ENCODE peak calls at places on chromosome 3, in seven cellular contexts. X is astrocyte of the spinal cord, T is sigmoid colon, Z is prostate gland, L is ovary, Q is A549, F is activated B cell treated with CpG ODN at 0.5 μM for 24 hours. B is an unnamed sample.

GRCh38 chr3:150309557-150309956 is 98.5 kb upstream of the TSC22D2 start:
- DNase-seq in Z (no peak), T (no peak), F (no peak), L (no peak), X (peak), Q (peak), B (no peak)

GRCh38 chr3:18033581-18033980 is 291.1 kb upstream of the TBC1D5 start:
- DNase-seq in T (no peak), F (no peak), L (no peak), Q (no peak), X (no peak), Z (no peak), B (no peak)

GRCh38 chr3:129389572-129389937 is 38.9 kb downstream of the EFCAB12 start:
- DNase-seq in Q (no peak), L (no peak), T (no peak), Z (no peak), X (no peak), F (no peak), B (no peak)

GRCh38 chr3:44685128-44685800 is 27.2 kb upstream of the ZNF502 start:
- DNase-seq in T (peak), L (peak), X (peak), Z (peak), F (peak), Q (no peak), B (no peak)

GRCh38 chr3:102354818-102355515 is 79.8 kb upstream of the ZPLD1 start:
- DNase-seq in Q (peak), T (no peak), Z (no peak), F (no peak), X (peak), L (no peak), B (peak)

GRCh38 chr3:169965562-169965961 is 1.0 kb upstream of the SEC62 start:
- DNase-seq in F (no peak), L (no peak), Z (no peak), T (no peak), X (no peak), Q (no peak), B (no peak)

GRCh38 chr3:139527287-139527686 is 12.3 kb downstream of the RBP1 start:
- DNase-seq in Z (no peak), X (no peak), F (no peak), Q (no peak), T (no peak), L (no peak), B (no peak)

GRCh38 chr3:40310690-40311089 is 1.2 kb downstream of the EIF1B start:
- DNase-seq in F (no peak), Q (no peak), X (peak), Z (no peak), T (no peak), L (no peak), B (no peak)

GRCh38 chr3:134126153-134126552 is 96.4 kb upstream of the SLCO2A1 start:
- DNase-seq in Q (no peak), F (no peak), T (no peak), Z (no peak), X (no peak), L (no peak), B (no peak)

GRCh38 chr3:117036259-117036799 is 326.8 kb downstream of the TUSC7 start:
- DNase-seq in L (no peak), X (peak), T (peak), F (no peak), Z (no peak), Q (no peak), B (no peak)

GRCh38 chr3:101195951-101196713 is 124.2 kb downstream of the IMPG2 start:
- DNase-seq in Q (peak), F (no peak), Z (peak), L (no peak), X (peak), T (no peak), B (peak)

GRCh38 chr3:126945171-126945721 is 37.7 kb upstream of the PLXNA1 start:
- DNase-seq in F (no peak), Q (no peak), L (no peak), X (no peak), Z (no peak), T (peak), B (no peak)

GRCh38 chr3:128286691-128287090 is 133.4 kb downstream of the EEFSEC start:
- DNase-seq in Z (no peak), X (no peak), Q (no peak), F (no peak), T (no peak), L (no peak), B (no peak)

GRCh38 chr3:158830391-158830790 is 28.5 kb downstream of the MFSD1 start:
- DNase-seq in Z (no peak), X (peak), T (no peak), Q (no peak), L (no peak), F (no peak), B (no peak)

GRCh38 chr3:113002676-113003075 is 11.9 kb downstream of the GTPBP8 start:
- DNase-seq in Q (no peak), Z (no peak), L (no peak), F (no peak), X (no peak), T (no peak), B (no peak)

GRCh38 chr3:49279376-49279775 is 2.3 kb upstream of the C3orf62 start:
- DNase-seq in X (no peak), T (no peak), Q (no peak), F (no peak), L (no peak), Z (peak), B (no peak)

GRCh38 chr3:175748087-175748732 is 889.1 kb downstream of the NAALADL2 start:
- DNase-seq in X (peak), Z (no peak), Q (no peak), L (no peak), F (no peak), T (no peak), B (no peak)

GRCh38 chr3:98259707-98260106 is 4.3 kb upstream of the OR5H6 start:
- DNase-seq in X (no peak), Q (peak), L (no peak), F (no peak), T (no peak), Z (no peak), B (peak)

DNA sequence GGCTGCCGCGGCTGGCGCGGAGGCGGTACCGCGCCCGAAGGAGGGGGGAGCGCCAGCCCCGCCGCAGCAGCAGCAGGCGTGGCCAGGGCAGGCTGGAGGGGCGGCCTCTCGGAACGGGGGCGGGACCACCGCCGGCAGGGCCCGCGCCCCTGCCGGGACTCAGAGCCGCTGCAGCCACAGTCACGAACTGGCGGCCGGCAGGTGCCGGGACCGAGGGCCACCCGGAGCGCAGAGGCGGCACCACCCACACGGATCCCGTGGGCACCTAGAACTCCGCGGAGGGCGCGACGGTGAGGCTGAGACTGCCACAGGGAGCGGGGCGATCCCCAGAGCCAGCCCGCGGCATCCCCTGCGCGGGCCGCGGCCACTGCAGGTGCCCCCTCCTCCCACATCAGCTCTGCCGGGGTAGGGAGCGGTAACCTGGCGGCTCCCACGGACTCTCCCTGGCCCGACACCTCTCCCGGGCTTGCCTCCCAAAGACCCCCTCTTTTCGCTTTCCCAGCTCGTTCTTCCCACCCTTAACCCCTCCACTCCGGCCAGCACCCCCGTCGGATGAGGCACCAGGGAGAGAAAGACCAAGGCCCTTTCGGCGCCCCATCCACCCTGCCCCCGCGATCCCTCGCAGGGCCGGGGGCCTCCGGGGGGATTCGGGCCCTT is at the start of gene VWA5B2:
- DNase-seq in Z (peak), X (peak), L (peak), T (no peak), Q (peak), F (peak), B (peak)
- TF ChIP-seq CTCF in Z (no peak), X (no peak), L (no peak), T (peak), Q (no peak), F (no peak), B (peak)

DNA sequence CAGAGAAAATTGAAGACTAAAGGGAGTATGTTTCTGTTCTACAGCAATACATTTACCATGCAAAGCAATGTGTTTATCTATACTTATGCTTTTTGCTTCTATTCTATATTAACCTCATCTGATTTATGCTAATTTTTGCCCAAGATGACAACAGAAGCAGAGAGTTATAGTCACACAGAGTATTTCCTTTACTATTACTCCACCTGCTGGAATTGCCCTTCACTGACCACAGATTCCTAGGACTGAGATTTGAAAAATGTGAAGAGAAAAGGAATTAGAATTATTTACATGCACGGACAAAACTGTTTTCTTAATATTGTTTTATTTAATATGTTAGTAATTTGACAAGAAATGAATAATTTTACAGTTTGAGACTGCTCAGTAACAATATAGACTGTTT is 745.6 kb downstream of the VGLL3 start:
- DNase-seq in F (no peak), X (no peak), Z (no peak), L (no peak), T (no peak), Q (no peak), B (no peak)
- TF ChIP-seq CTCF in F (no peak), X (peak), Z (no peak), L (no peak), T (peak), Q (peak), B (no peak)

GRCh38 chr3:192772495-192772894 is 45.2 kb upstream of the FGF12 start:
- DNase-seq in X (peak), Q (peak), Z (peak), F (no peak), L (no peak), T (no peak), B (peak)
- TF ChIP-seq CTCF in X (peak), Q (peak), Z (peak), F (no peak), L (no peak), T (no peak), B (peak)

GRCh38 chr3:28800203-28800602 is 451.6 kb upstream of the AZI2 start:
- DNase-seq in T (no peak), Z (no peak), X (no peak), L (no peak), Q (no peak), F (no peak), B (no peak)

GRCh38 chr3:28799084-28799483 is 450.5 kb upstream of the AZI2 start:
- DNase-seq in Q (peak), L (no peak), T (no peak), F (no peak), Z (no peak), X (no peak), B (no peak)
- TF ChIP-seq CTCF in Q (no peak), L (no peak), T (no peak), F (no peak), Z (no peak), X (no peak), B (no peak)

GRCh38 chr3:196315821-196316220 is 2.2 kb downstream of the DYNLT2B start:
- DNase-seq in T (no peak), L (no peak), F (no peak), X (no peak), Q (no peak), Z (no peak), B (no peak)

GRCh38 chr3:196321162-196321561 is 3.1 kb upstream of the DYNLT2B start:
- DNase-seq in T (no peak), L (no peak), F (no peak), X (no peak), Z (no peak), Q (no peak), B (no peak)

GRCh38 chr3:196320110-196320509 is 2.1 kb upstream of the DYNLT2B start:
- DNase-seq in Q (no peak), T (no peak), X (no peak), Z (no peak), F (no peak), L (no peak), B (no peak)

GRCh38 chr3:196314597-196314996 is 3.4 kb downstream of the DYNLT2B start:
- DNase-seq in X (no peak), L (no peak), T (no peak), Q (no peak), F (no peak), Z (no peak), B (no peak)

DNA sequence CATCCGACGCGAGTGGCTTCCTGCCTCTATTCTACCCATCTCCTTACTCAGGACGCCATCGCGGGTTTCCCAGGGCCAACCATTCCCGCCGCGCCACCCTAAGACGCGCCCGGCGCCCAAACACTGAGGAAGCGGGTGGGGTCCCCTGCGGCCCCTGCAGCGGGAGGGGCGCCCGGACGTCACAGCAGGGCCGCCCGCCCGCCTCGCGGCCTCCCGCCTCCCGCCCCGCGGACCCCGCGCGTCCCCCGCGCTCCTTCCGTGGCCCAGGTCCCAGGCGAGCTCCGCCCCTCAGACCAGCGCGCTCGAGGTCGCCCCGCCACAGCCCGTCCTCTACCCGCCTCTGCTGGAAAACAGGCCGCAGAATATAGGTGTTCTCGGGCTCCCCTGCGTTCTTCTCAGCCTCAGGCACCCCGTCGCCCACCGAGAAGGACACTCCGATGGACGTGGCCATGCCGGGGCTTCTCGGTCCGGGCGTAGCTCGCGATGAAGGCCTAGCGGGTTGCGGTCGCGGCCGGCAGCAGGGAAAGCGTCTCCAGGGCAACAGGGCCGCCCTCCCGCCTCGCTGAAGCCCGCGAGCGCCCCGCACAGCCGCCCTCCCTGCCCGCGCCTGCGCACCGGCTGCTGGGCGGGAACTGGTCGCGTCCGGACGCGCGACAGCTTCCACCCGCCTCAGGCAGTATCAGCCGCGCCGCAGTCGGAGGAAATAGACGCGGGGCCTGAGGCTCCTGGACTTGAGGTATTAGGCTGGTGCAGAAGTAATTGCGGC is at the start of gene DYNLT2B:
- DNase-seq in Q (peak), X (peak), T (peak), F (peak), Z (peak), L (peak), B (peak)
- TF ChIP-seq CTCF in Q (no peak), X (no peak), T (no peak), F (no peak), Z (no peak), L (no peak), B (no peak)